ENCODE peak calls at places on chromosome 20, in eight cellular contexts. M is naive thymus-derived CD8-positive, alpha-beta T cell; F is hippocampal formation; B is NCI-H510A; T is stomach; E is MV-4-11; G is NCI-H69; A is IMR-90. Q is an unnamed sample.

GRCh38 chr20:59248031-59248684 is 52.3 kb upstream of the EDN3 start:
- DNase-seq in B (no peak), E (peak), F (no peak), T (no peak), G (peak), A (no peak), M (no peak), Q (no peak)

GRCh38 chr20:22312744-22313346 is 271.5 kb downstream of the FOXA2 start:
- DNase-seq in F (no peak), E (no peak), A (peak), M (no peak), B (no peak), T (peak), G (peak), Q (peak)

GRCh38 chr20:50111829-50112495 is 988 bp downstream of the UBE2V1 start:
- DNase-seq in M (no peak), A (no peak), B (no peak), F (no peak), G (no peak), E (no peak), T (no peak), Q (no peak)

GRCh38 chr20:51462566-51463276 is 79.8 kb downstream of the NFATC2 start:
- DNase-seq in T (no peak), G (no peak), F (peak), E (no peak), A (peak), M (no peak), B (no peak), Q (no peak)

GRCh38 chr20:16107172-16107870 is 465.9 kb downstream of the KIF16B start:
- DNase-seq in F (no peak), T (no peak), M (no peak), A (no peak), B (no peak), G (peak), E (no peak), Q (no peak)

GRCh38 chr20:49353348-49353747 is 75.5 kb upstream of the ZNFX1 start:
- DNase-seq in B (no peak), T (no peak), A (no peak), E (no peak), F (no peak), M (no peak), G (no peak), Q (no peak)

GRCh38 chr20:2804041-2804828 is 3.8 kb upstream of the CPXM1 start:
- DNase-seq in M (no peak), A (no peak), T (no peak), G (no peak), F (no peak), B (no peak), E (no peak), Q (no peak)

GRCh38 chr20:61254881-61255589 is 3.0 kb downstream of the CDH4 start:
- DNase-seq in M (no peak), T (no peak), F (no peak), A (peak), E (no peak), G (no peak), B (no peak), Q (no peak)

GRCh38 chr20:19964289-19965263 is 52.6 kb upstream of the NAA20 start:
- DNase-seq in M (no peak), A (peak), F (no peak), B (no peak), G (peak), T (peak), E (peak), Q (no peak)

GRCh38 chr20:6515261-6515660 is 252.2 kb upstream of the BMP2 start:
- DNase-seq in B (no peak), A (peak), E (no peak), M (no peak), F (no peak), T (no peak), G (peak), Q (no peak)

GRCh38 chr20:17807670-17808069 is 107.9 kb downstream of the BANF2 start:
- DNase-seq in F (no peak), E (no peak), T (no peak), M (no peak), G (no peak), B (no peak), A (peak), Q (peak)

GRCh38 chr20:63558804-63559484 is 5.0 kb downstream of the FNDC11 start:
- DNase-seq in E (no peak), A (no peak), F (no peak), T (no peak), M (no peak), G (no peak), B (no peak), Q (no peak)

GRCh38 chr20:21513881-21514540 is at the start of gene NKX2-2:
- DNase-seq in F (peak), E (no peak), T (no peak), G (peak), M (no peak), A (no peak), B (no peak), Q (no peak)

GRCh38 chr20:2659547-2659946 is 4.5 kb downstream of the IDH3B start:
- DNase-seq in G (no peak), E (no peak), M (no peak), B (no peak), T (no peak), F (no peak), A (no peak), Q (no peak)

GRCh38 chr20:62088258-62089127 is 22.8 kb upstream of the TAF4 start:
- DNase-seq in T (no peak), F (no peak), G (peak), M (no peak), B (no peak), E (peak), A (peak), Q (no peak)

GRCh38 chr20:36074983-36075382 is 79.6 kb upstream of the EPB41L1 start:
- DNase-seq in B (no peak), G (peak), T (no peak), M (no peak), E (no peak), A (no peak), F (no peak), Q (no peak)

GRCh38 chr20:50625986-50626677 is 65.2 kb downstream of the RIPOR3 start:
- DNase-seq in A (peak), B (peak), G (peak), F (no peak), T (peak), M (peak), E (peak), Q (no peak)

GRCh38 chr20:61370841-61371303 is 118.8 kb downstream of the CDH4 start:
- DNase-seq in F (peak), T (no peak), A (no peak), M (no peak), G (no peak), B (no peak), E (no peak), Q (no peak)

GRCh38 chr20:11686900-11687543 is 230.7 kb upstream of the BTBD3 start:
- DNase-seq in E (no peak), B (no peak), F (peak), G (peak), A (peak), M (no peak), T (peak), Q (peak)

GRCh38 chr20:3786126-3786484 is 435 bp downstream of the CENPB start:
- DNase-seq in A (peak), M (peak), B (peak), E (peak), G (peak), F (peak), T (peak), Q (peak)

GRCh38 chr20:63134201-63134612 is 81.7 kb downstream of the YTHDF1 start:
- DNase-seq in B (no peak), T (no peak), A (no peak), F (no peak), E (no peak), G (no peak), M (no peak), Q (peak)

GRCh38 chr20:42027746-42028268 is 409.6 kb upstream of the CHD6 start:
- DNase-seq in A (no peak), M (no peak), B (peak), G (peak), T (no peak), E (no peak), F (no peak), Q (no peak)

GRCh38 chr20:10093087-10093591 is 58.4 kb downstream of the ANKEF1 start:
- DNase-seq in B (no peak), A (peak), G (peak), F (no peak), T (no peak), M (no peak), E (no peak), Q (no peak)

GRCh38 chr20:2528671-2529070 is 7.7 kb upstream of the TMC2 start:
- DNase-seq in G (peak), B (no peak), E (peak), T (no peak), F (no peak), A (no peak), M (no peak), Q (no peak)

GRCh38 chr20:25318471-25319240 is 70.8 kb downstream of the PYGB start:
- DNase-seq in G (no peak), A (no peak), E (peak), T (peak), M (peak), B (no peak), F (peak), Q (peak)

GRCh38 chr20:13412806-13413445 is 191.9 kb downstream of the ISM1 start:
- DNase-seq in M (no peak), F (no peak), A (peak), E (no peak), B (no peak), T (no peak), G (no peak), Q (no peak)

GRCh38 chr20:2301164-2301622 is 5.4 kb downstream of the TGM3 start:
- DNase-seq in G (peak), T (no peak), B (no peak), E (peak), F (peak), A (no peak), M (no peak), Q (no peak)

GRCh38 chr20:41182296-41183212 is 45.2 kb downstream of the PLCG1 start:
- DNase-seq in T (peak), A (no peak), G (no peak), M (no peak), F (no peak), B (no peak), E (no peak), Q (peak)

Q was measured in pancreas.